ENCODE peak calls at places on chromosome 17, in six cellular contexts. One of them, this sample, is unnamed.
A peak's percentile ranks its signal among the peaks of the same experiment; 100 is the strongest.

GRCh38 chr17:82925336-82925735 is 85.5 kb upstream of the ZNF750 start:
- DNase-seq in H54: no peak
- DNase-seq in NCI-H2081: no peak
- DNase-seq in stomach: no peak
- DNase-seq in choroid plexus epithelial cell: no peak
- DNase-seq in HL-60: no peak
- DNase-seq in this sample: no peak

GRCh38 chr17:20234266-20234665 is 225.1 kb downstream of the SPECC1 start:
- DNase-seq in H54: no peak
- DNase-seq in NCI-H2081: no peak
- DNase-seq in stomach: no peak
- DNase-seq in choroid plexus epithelial cell: no peak
- DNase-seq in HL-60: no peak
- DNase-seq in this sample: no peak

GRCh38 chr17:31857920-31858646 is 961 bp downstream of the COPRS start:
- DNase-seq in H54: no peak
- DNase-seq in NCI-H2081: no peak
- DNase-seq in stomach: no peak
- DNase-seq in choroid plexus epithelial cell: peak; percentile 29
- DNase-seq in HL-60: no peak
- DNase-seq in this sample: no peak

GRCh38 chr17:74736423-74737298 is at the start of gene RAB37:
- DNase-seq in H54: no peak
- DNase-seq in NCI-H2081: no peak
- DNase-seq in stomach: peak; percentile 54
- DNase-seq in choroid plexus epithelial cell: no peak
- DNase-seq in HL-60: peak; percentile 82
- DNase-seq in this sample: no peak

GRCh38 chr17:71885662-71886061 is 235.2 kb upstream of the SOX9 start:
- DNase-seq in H54: no peak
- DNase-seq in NCI-H2081: no peak
- DNase-seq in stomach: no peak
- DNase-seq in choroid plexus epithelial cell: no peak
- DNase-seq in HL-60: no peak
- DNase-seq in this sample: no peak

GRCh38 chr17:72145972-72146755 is 25.3 kb downstream of the SOX9 start:
- DNase-seq in H54: peak; percentile 29
- DNase-seq in NCI-H2081: no peak
- DNase-seq in stomach: no peak
- DNase-seq in choroid plexus epithelial cell: peak; percentile 45
- DNase-seq in HL-60: no peak
- DNase-seq in this sample: no peak

GRCh38 chr17:28528329-28529011 is 22.3 kb downstream of the FOXN1 start:
- DNase-seq in H54: no peak
- DNase-seq in NCI-H2081: no peak
- DNase-seq in stomach: no peak
- DNase-seq in choroid plexus epithelial cell: no peak
- DNase-seq in HL-60: no peak
- DNase-seq in this sample: no peak

GRCh38 chr17:46738544-46738943 is 79.9 kb downstream of the WNT3 start:
- DNase-seq in H54: no peak
- DNase-seq in NCI-H2081: no peak
- DNase-seq in stomach: no peak
- DNase-seq in choroid plexus epithelial cell: no peak
- DNase-seq in HL-60: no peak
- DNase-seq in this sample: no peak

GRCh38 chr17:9074106-9074505 is 52.8 kb downstream of the NTN1 start:
- DNase-seq in H54: no peak
- DNase-seq in NCI-H2081: no peak
- DNase-seq in stomach: no peak
- DNase-seq in choroid plexus epithelial cell: no peak
- DNase-seq in HL-60: no peak
- DNase-seq in this sample: no peak

GRCh38 chr17:45248132-45248936 is 13.6 kb downstream of the SPATA32 start:
- DNase-seq in H54: no peak
- DNase-seq in NCI-H2081: peak; percentile 70
- DNase-seq in stomach: peak; percentile 76
- DNase-seq in choroid plexus epithelial cell: peak; percentile 31
- DNase-seq in HL-60: no peak
- DNase-seq in this sample: no peak

GRCh38 chr17:39772415-39772814 is 34.7 kb downstream of the GRB7 start:
- DNase-seq in H54: no peak
- DNase-seq in NCI-H2081: no peak
- DNase-seq in stomach: no peak
- DNase-seq in choroid plexus epithelial cell: no peak
- DNase-seq in HL-60: no peak
- DNase-seq in this sample: no peak

GRCh38 chr17:63699638-63700527 is at the start of gene LIMD2:
- DNase-seq in H54: peak; percentile 76
- DNase-seq in NCI-H2081: peak; percentile 75
- DNase-seq in stomach: peak; percentile 66
- DNase-seq in choroid plexus epithelial cell: no peak
- DNase-seq in HL-60: no peak
- DNase-seq in this sample: no peak

GRCh38 chr17:17191346-17191792 is 14.8 kb downstream of the PLD6 start:
- DNase-seq in H54: peak; percentile 73
- DNase-seq in NCI-H2081: no peak
- DNase-seq in stomach: no peak
- DNase-seq in choroid plexus epithelial cell: peak; percentile 69
- DNase-seq in HL-60: no peak
- DNase-seq in this sample: no peak

GRCh38 chr17:38596651-38597050 is 9.1 kb downstream of the SRCIN1 start:
- DNase-seq in H54: no peak
- DNase-seq in NCI-H2081: no peak
- DNase-seq in stomach: no peak
- DNase-seq in choroid plexus epithelial cell: no peak
- DNase-seq in HL-60: no peak
- DNase-seq in this sample: no peak

GRCh38 chr17:72420775-72421127 is 299.9 kb downstream of the SOX9 start:
- DNase-seq in H54: no peak
- DNase-seq in NCI-H2081: no peak
- DNase-seq in stomach: no peak
- DNase-seq in choroid plexus epithelial cell: no peak
- DNase-seq in HL-60: no peak
- DNase-seq in this sample: no peak

GRCh38 chr17:82050761-82051641 is 610 bp downstream of the RFNG start:
- DNase-seq in H54: no peak
- DNase-seq in NCI-H2081: no peak
- DNase-seq in stomach: no peak
- DNase-seq in choroid plexus epithelial cell: no peak
- DNase-seq in HL-60: no peak
- DNase-seq in this sample: no peak